ENCODE peak calls at places on chromosomes 5 and 9, in nine cellular contexts. Y, I, B, Q, F, X, W, S and L are unnamed samples.

GRCh38 chr9:19028835-19029451 is 4.1 kb downstream of the SAXO1 start:
- DNase-seq in Q (no peak), X (peak), S (peak), B (peak), W (peak), Y (peak), I (peak), F (no peak), L (no peak)

GRCh38 chr9:128916745-128917144 is 4.0 kb upstream of the PHYHD1 start:
- DNase-seq in Y (no peak), F (no peak), Q (no peak), B (no peak), X (no peak), W (no peak), I (no peak), S (no peak), L (no peak)

GRCh38 chr5:122906768-122907167 is 61.4 kb downstream of the SNX24 start:
- DNase-seq in X (no peak), I (no peak), S (no peak), Y (no peak), F (no peak), W (no peak), B (no peak), Q (no peak), L (no peak)

GRCh38 chr5:75368391-75368790 is 31.4 kb downstream of the HMGCR start:
- DNase-seq in Y (no peak), W (no peak), B (no peak), S (peak), I (no peak), Q (no peak), F (no peak), X (peak), L (no peak)

GRCh38 chr9:137085918-137086530 is 761 bp upstream of the MAN1B1 start:
- DNase-seq in I (no peak), Y (peak), S (peak), W (peak), B (peak), F (peak), X (peak), Q (peak), L (peak)

GRCh38 chr9:21569721-21570120 is 87.6 kb upstream of the IFNE start:
- DNase-seq in B (no peak), X (no peak), Y (no peak), I (no peak), F (no peak), Q (no peak), W (no peak), S (no peak), L (no peak)

GRCh38 chr5:68375540-68375939 is 160.0 kb downstream of the PIK3R1 start:
- DNase-seq in Y (no peak), I (no peak), S (no peak), X (no peak), Q (no peak), W (no peak), F (no peak), B (no peak), L (no peak)

GRCh38 chr5:10366310-10367297 is 13.1 kb downstream of the MARCHF6 start:
- DNase-seq in F (no peak), W (no peak), I (no peak), B (no peak), S (no peak), Y (no peak), Q (no peak), X (peak), L (no peak)

GRCh38 chr5:53895091-53895683 is 334.7 kb downstream of the NDUFS4 start:
- DNase-seq in W (no peak), I (no peak), Y (no peak), Q (no peak), F (no peak), X (no peak), B (no peak), S (no peak), L (no peak)

GRCh38 chr5:35852084-35852734 is 4.5 kb upstream of the IL7R start:
- DNase-seq in I (no peak), S (no peak), W (no peak), F (no peak), X (no peak), Q (peak), Y (no peak), B (no peak), L (peak)

GRCh38 chr5:133827001-133827400 is 141.4 kb downstream of the C5orf15 start:
- DNase-seq in W (no peak), B (no peak), F (no peak), Q (no peak), I (no peak), S (no peak), X (no peak), Y (no peak), L (no peak)

GRCh38 chr5:59640411-59640810 is 253.1 kb downstream of the PDE4D start:
- DNase-seq in Y (peak), X (peak), W (no peak), S (no peak), B (no peak), I (no peak), F (peak), Q (no peak), L (no peak)

GRCh38 chr5:74107899-74108298 is 481.9 kb downstream of the ARHGEF28 start:
- DNase-seq in F (peak), S (no peak), I (no peak), Y (no peak), W (no peak), Q (no peak), X (no peak), B (no peak), L (no peak)

GRCh38 chr5:121693864-121694263 is 157.8 kb upstream of the FTMT start:
- DNase-seq in Q (no peak), I (no peak), F (no peak), Y (no peak), S (no peak), B (no peak), W (no peak), X (no peak), L (no peak)

GRCh38 chr9:18331808-18332209 is 142.1 kb upstream of the ADAMTSL1 start:
- DNase-seq in Y (no peak), X (no peak), W (no peak), B (no peak), I (no peak), Q (no peak), S (no peak), F (no peak), L (no peak)

GRCh38 chr5:107744418-107745330 is 73.9 kb upstream of the EFNA5 start:
- DNase-seq in B (no peak), F (no peak), S (peak), W (peak), I (no peak), X (no peak), Y (no peak), Q (peak), L (no peak)

GRCh38 chr9:79581794-79582193 is 10.0 kb downstream of the TLE4 start:
- DNase-seq in W (no peak), S (peak), F (no peak), Q (no peak), Y (no peak), B (no peak), X (peak), I (no peak), L (no peak)

GRCh38 chr5:145450286-145450969 is 384.7 kb downstream of the PRELID2 start:
- DNase-seq in Q (no peak), S (no peak), I (no peak), W (no peak), X (no peak), B (no peak), F (no peak), Y (no peak), L (no peak)

GRCh38 chr5:147538232-147538631 is 28.4 kb upstream of the DPYSL3 start:
- DNase-seq in Q (no peak), I (no peak), X (no peak), Y (no peak), B (no peak), S (no peak), W (no peak), F (no peak), L (no peak)

GRCh38 chr5:116442095-116442534 is 132.5 kb downstream of the SEMA6A start:
- DNase-seq in Y (peak), B (no peak), S (no peak), Q (no peak), X (peak), W (peak), I (no peak), F (peak), L (no peak)

GRCh38 chr9:32665101-32665500 is 29.6 kb upstream of the TAF1L start:
- DNase-seq in F (no peak), W (no peak), Y (no peak), I (no peak), X (peak), S (no peak), Q (no peak), B (no peak), L (no peak)

GRCh38 chr9:109182940-109183798 is 16.1 kb upstream of the FRRS1L start:
- DNase-seq in S (no peak), F (no peak), Y (no peak), W (peak), X (no peak), I (peak), B (peak), Q (peak), L (no peak)

GRCh38 chr5:140868721-140869554 is at the start of gene PCDHA11:
- DNase-seq in W (peak), X (no peak), Q (no peak), Y (no peak), I (peak), F (no peak), B (peak), S (no peak), L (no peak)

GRCh38 chr5:43121565-43122484 is 1.1 kb downstream of the ZNF131 start:
- DNase-seq in I (no peak), X (peak), Y (peak), B (peak), F (no peak), W (peak), Q (no peak), S (peak), L (no peak)

GRCh38 chr9:5511476-5511875 is 1.1 kb downstream of the PDCD1LG2 start:
- DNase-seq in Q (no peak), W (no peak), F (no peak), B (no peak), I (no peak), Y (no peak), S (no peak), X (no peak), L (no peak)

GRCh38 chr9:108983885-108984284 is 29.4 kb downstream of the CTNNAL1 start:
- DNase-seq in B (no peak), I (no peak), F (no peak), W (no peak), Y (no peak), X (no peak), S (no peak), Q (no peak), L (no peak)

GRCh38 chr5:80254767-80255424 is 952 bp downstream of the SERINC5 start:
- DNase-seq in X (no peak), I (no peak), F (no peak), Y (no peak), B (peak), Q (no peak), S (no peak), W (no peak), L (peak)

GRCh38 chr5:5373351-5374033 is 49.0 kb upstream of the ICE1 start:
- DNase-seq in Y (no peak), S (peak), W (no peak), F (no peak), I (no peak), Q (no peak), X (no peak), B (no peak), L (no peak)

GRCh38 chr9:87238545-87238944 is 259.1 kb upstream of the DAPK1 start:
- DNase-seq in X (no peak), Q (no peak), Y (no peak), I (no peak), F (no peak), S (no peak), B (no peak), W (no peak), L (no peak)

GRCh38 chr5:72693546-72693945 is 122.9 kb upstream of the TNPO1 start:
- DNase-seq in Y (no peak), I (no peak), S (no peak), X (no peak), F (no peak), Q (no peak), B (no peak), W (no peak), L (no peak)

GRCh38 chr5:174567506-174568141 is 156.8 kb upstream of the MSX2 start:
- DNase-seq in W (no peak), B (no peak), I (no peak), X (no peak), Y (no peak), Q (no peak), S (no peak), F (no peak), L (no peak)

GRCh38 chr9:71767421-71768321 is 642 bp downstream of the CEMIP2 start:
- DNase-seq in I (no peak), F (peak), W (peak), X (peak), Y (peak), B (no peak), Q (peak), S (no peak), L (no peak)

GRCh38 chr5:68476854-68477253 is 261.3 kb downstream of the PIK3R1 start:
- DNase-seq in F (no peak), W (peak), Y (no peak), X (no peak), B (no peak), I (no peak), S (no peak), Q (peak), L (no peak)

GRCh38 chr5:8114597-8115266 is 245.8 kb downstream of the MTRR start:
- DNase-seq in F (no peak), B (no peak), Q (peak), X (no peak), S (no peak), W (peak), Y (no peak), I (no peak), L (no peak)

GRCh38 chr5:10932426-10932825 is 171.4 kb upstream of the DAP start:
- DNase-seq in F (no peak), Y (no peak), S (no peak), X (no peak), B (no peak), W (peak), I (no peak), Q (no peak), L (no peak)

GRCh38 chr5:146336197-146336596 is 2.4 kb upstream of the POU4F3 start:
- DNase-seq in S (no peak), B (no peak), F (no peak), I (no peak), Q (no peak), Y (no peak), W (no peak), X (no peak), L (no peak)

GRCh38 chr5:44536650-44537260 is 147.5 kb upstream of the FGF10 start:
- DNase-seq in I (peak), Q (peak), S (no peak), F (no peak), X (peak), B (peak), W (peak), Y (no peak), L (no peak)

GRCh38 chr5:178323961-178324360 is 91.4 kb upstream of the PHYKPL start:
- DNase-seq in W (no peak), B (no peak), F (no peak), Y (no peak), I (no peak), Q (no peak), S (no peak), X (no peak), L (no peak)

GRCh38 chr5:42655982-42656660 is 100.5 kb upstream of the CCDC152 start:
- DNase-seq in F (no peak), W (no peak), S (no peak), X (peak), Y (no peak), B (no peak), Q (no peak), I (no peak), L (no peak)

GRCh38 chr5:8376478-8376877 is 507.5 kb downstream of the MTRR start:
- DNase-seq in Q (no peak), I (no peak), F (no peak), W (no peak), Y (no peak), X (no peak), S (no peak), B (no peak), L (no peak)